ENCODE peak calls at places on chromosomes 11 and 22, in ten cellular contexts. Z, Y, O, R, H, S, C, I, P and D are unnamed samples. For H3K9me3, the result is how much of the 10 kb centered on the place peaks cover.

GRCh38 chr11:105202844-105203548 is 63.4 kb upstream of the CARD18 start:
- DNase-seq in Z (no peak), Y (no peak), O (no peak), R (no peak), H (no peak), S (no peak), C (no peak), I (no peak), P (no peak), D (no peak)

GRCh38 chr11:26766996-26767395 is 45.1 kb upstream of the SLC5A12 start:
- DNase-seq in Z (no peak), Y (no peak), O (no peak), R (no peak), H (no peak), S (no peak), C (no peak), I (no peak), P (no peak), D (no peak)

GRCh38 chr11:117828641-117829368 is 4.3 kb upstream of the FXYD2 start:
- DNase-seq in Z (peak), Y (no peak), O (peak), R (no peak), H (peak), S (no peak), C (peak), I (peak), P (peak), D (peak)

GRCh38 chr22:21876486-21877176 is 9.2 kb upstream of the MAPK1 start:
- DNase-seq in Z (no peak), Y (no peak), O (no peak), R (no peak), H (peak), S (no peak), C (no peak), I (no peak), P (no peak), D (peak)

GRCh38 chr22:27612075-27612474 is 189.5 kb downstream of the MN1 start:
- DNase-seq in Z (no peak), Y (no peak), O (no peak), R (no peak), H (no peak), S (no peak), C (peak), I (no peak), P (no peak), D (no peak)

GRCh38 chr11:88508808-88509581 is 171.5 kb upstream of the CTSC start:
- DNase-seq in Z (peak), Y (no peak), O (peak), R (no peak), H (no peak), S (peak), C (peak), I (no peak), P (no peak), D (no peak)

GRCh38 chr11:67240575-67241389 is 25.5 kb upstream of the GRK2 start:
- DNase-seq in Z (peak), Y (no peak), O (peak), R (no peak), H (peak), S (peak), C (peak), I (peak), P (peak), D (peak)

GRCh38 chr11:110029714-110030113 is 63.5 kb upstream of the ZC3H12C start:
- DNase-seq in Z (no peak), Y (no peak), O (no peak), R (no peak), H (no peak), S (no peak), C (no peak), I (no peak), P (no peak), D (no peak)

GRCh38 chr11:127618721-127619120 is 618.2 kb upstream of the KIRREL3 start:
- DNase-seq in Z (no peak), Y (no peak), O (no peak), R (no peak), H (no peak), S (no peak), C (no peak), I (no peak), P (no peak), D (no peak)

GRCh38 chr11:110434952-110435779 is 5.4 kb downstream of the FDX1 start:
- DNase-seq in Z (no peak), Y (no peak), O (no peak), R (no peak), H (peak), S (no peak), C (no peak), I (peak), P (peak), D (peak)

GRCh38 chr22:50327711-50328019 is 853 bp upstream of the DENND6B start:
- DNase-seq in Z (no peak), Y (no peak), O (no peak), R (no peak), H (no peak), S (no peak), C (no peak), I (no peak), P (no peak), D (no peak)

GRCh38 chr22:23000657-23001439 is 69.5 kb upstream of the GNAZ start:
- DNase-seq in Z (no peak), Y (no peak), O (no peak), R (no peak), H (no peak), S (no peak), C (no peak), I (no peak), P (no peak), D (no peak)
- H3K9me3 ChIP-seq in Z (under half), Y (under half), O (under half), R (under half), H (under half), S (under half), C (under half), I (under half), P (under half), D (under half)

GRCh38 chr11:45278721-45279120 is 7.4 kb downstream of the SYT13 start:
- DNase-seq in Z (no peak), Y (no peak), O (no peak), R (no peak), H (no peak), S (no peak), C (no peak), I (no peak), P (no peak), D (no peak)
- H3K27ac ChIP-seq in Z (no peak), Y (no peak), O (no peak), R (no peak), H (no peak), S (no peak), C (no peak), I (no peak), P (no peak), D (no peak)

GRCh38 chr11:86553322-86553721 is 119.1 kb downstream of the ME3 start:
- DNase-seq in Z (no peak), Y (no peak), O (no peak), R (no peak), H (no peak), S (no peak), C (no peak), I (no peak), P (no peak), D (no peak)

GRCh38 chr11:86558841-86559240 is 113.6 kb downstream of the ME3 start:
- DNase-seq in Z (no peak), Y (no peak), O (no peak), R (no peak), H (no peak), S (no peak), C (no peak), I (no peak), P (no peak), D (no peak)

GRCh38 chr11:86559311-86559945 is 113.0 kb downstream of the ME3 start:
- DNase-seq in Z (no peak), Y (no peak), O (no peak), R (no peak), H (peak), S (peak), C (no peak), I (no peak), P (no peak), D (no peak)

GRCh38 chr11:86558219-86558618 is 114.2 kb downstream of the ME3 start:
- DNase-seq in Z (no peak), Y (no peak), O (no peak), R (no peak), H (peak), S (no peak), C (no peak), I (no peak), P (no peak), D (no peak)
- H3K9me3 ChIP-seq in Z (under half), Y (under half), O (under half), R (under half), H (under half), S (under half), C (under half), I (under half), P (under half), D (under half)

GRCh38 chr22:34841911-34842310 is 224.0 kb upstream of the ISX start:
- DNase-seq in Z (no peak), Y (no peak), O (no peak), R (no peak), H (no peak), S (no peak), C (no peak), I (no peak), P (no peak), D (no peak)

GRCh38 chr22:34845391-34845790 is 220.6 kb upstream of the ISX start:
- DNase-seq in Z (no peak), Y (no peak), O (no peak), R (no peak), H (peak), S (no peak), C (no peak), I (no peak), P (no peak), D (no peak)

GRCh38 chr22:34847072-34847471 is 218.9 kb upstream of the ISX start:
- DNase-seq in Z (no peak), Y (no peak), O (no peak), R (no peak), H (peak), S (no peak), C (no peak), I (no peak), P (no peak), D (no peak)

GRCh38 chr22:34842630-34843029 is 223.3 kb upstream of the ISX start:
- DNase-seq in Z (no peak), Y (no peak), O (no peak), R (no peak), H (no peak), S (no peak), C (no peak), I (no peak), P (no peak), D (no peak)

GRCh38 chr22:34841321-34841901 is 224.5 kb upstream of the ISX start:
- DNase-seq in Z (no peak), Y (peak), O (no peak), R (peak), H (no peak), S (no peak), C (no peak), I (no peak), P (no peak), D (no peak)
- H3K27ac ChIP-seq in Z (no peak), Y (peak), O (no peak), R (peak), H (no peak), S (no peak), C (no peak), I (no peak), P (no peak), D (no peak)

GRCh38 chr22:47582067-47582466 is 819.6 kb downstream of the TBC1D22A start:
- DNase-seq in Z (no peak), Y (no peak), O (no peak), R (no peak), H (no peak), S (no peak), C (no peak), I (no peak), P (no peak), D (no peak)
- H3K9me3 ChIP-seq in Z (under half), Y (half or more), O (under half), R (under half), H (under half), S (under half), C (under half), I (under half), P (under half), D (under half)

DNA sequence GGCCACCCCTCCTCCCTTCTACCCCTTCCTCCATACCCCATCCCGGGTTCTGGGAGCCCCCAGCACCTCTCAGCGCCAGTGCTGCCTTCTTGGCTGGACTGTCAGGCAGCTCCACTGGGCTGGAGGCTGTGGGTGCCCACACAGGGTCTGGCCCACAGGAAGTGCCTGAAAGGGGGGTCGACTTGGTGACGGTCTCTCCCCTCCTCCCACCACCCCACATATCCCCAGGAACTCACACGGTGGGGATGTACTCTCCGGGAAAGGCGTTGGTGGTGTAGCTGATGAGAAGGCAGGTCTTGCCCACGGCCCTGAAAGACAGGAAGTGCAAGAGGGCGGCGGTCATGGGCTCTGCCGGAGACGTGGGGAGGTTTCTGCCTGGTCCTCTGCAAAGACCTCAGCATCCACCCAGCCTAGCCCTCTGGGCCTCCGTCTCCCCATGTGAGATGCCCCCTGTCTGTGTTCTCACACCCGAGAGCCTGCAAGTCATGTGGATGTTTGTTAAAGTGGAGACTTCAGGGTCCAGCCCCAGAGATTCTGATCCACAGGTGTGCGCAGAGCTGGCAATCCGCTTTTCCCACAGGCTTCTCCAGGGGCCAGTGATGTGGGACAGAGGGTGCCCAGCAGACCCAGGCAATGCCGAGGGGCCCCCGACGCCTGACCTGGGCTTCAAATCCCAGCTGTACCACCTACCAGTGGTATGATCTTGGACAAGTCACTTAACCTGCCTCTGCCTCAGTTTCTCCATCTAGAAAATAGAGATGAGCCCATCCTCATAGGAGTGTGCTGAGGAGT is 2.5 kb downstream of the RAC2 start:
- DNase-seq in Z (peak), Y (no peak), O (no peak), R (no peak), H (no peak), S (no peak), C (peak), I (no peak), P (peak), D (peak)
- H3K27ac ChIP-seq in Z (peak), Y (no peak), O (no peak), R (no peak), H (peak), S (no peak), C (peak), I (peak), P (peak), D (peak)

DNA sequence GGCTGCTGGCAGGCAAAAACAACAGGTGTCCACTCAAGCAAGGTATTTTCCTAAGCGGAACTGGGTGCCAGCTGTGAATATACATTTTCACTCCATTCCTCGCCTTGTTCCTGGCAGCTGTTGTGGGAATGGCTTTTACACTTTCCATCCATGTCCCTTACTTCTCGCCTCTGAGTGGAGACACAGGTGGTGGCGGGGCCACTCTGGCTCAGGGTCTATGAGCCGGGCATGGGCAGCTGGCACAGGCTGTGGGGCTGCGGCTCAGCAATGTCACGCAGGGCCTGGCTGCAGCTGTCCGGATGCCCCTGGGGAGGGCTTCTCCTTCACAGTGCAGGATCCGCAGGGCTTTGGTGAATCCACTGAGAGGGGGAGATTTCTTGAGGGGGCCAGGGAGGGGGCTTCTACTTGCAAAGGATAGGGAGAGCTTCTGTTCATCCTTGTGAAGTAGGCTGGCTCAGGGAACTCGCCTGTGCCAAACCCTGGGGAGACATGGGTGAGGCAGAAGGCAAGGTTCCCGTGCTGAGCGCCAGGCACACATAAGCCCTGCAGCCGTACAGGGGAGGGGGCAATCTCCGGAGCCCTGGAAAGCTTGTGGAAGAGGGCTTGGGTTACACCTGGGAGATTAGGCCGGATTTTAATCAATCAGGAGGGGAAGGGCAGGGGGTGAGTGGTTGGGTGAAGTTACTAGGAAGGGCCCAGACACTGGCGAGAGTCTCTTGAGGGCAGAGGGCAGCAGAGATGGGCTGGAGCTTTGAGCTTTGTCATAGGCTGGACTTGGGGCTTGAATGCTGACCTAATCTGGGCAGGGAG is 45.7 kb downstream of the KCNQ1OT1 start:
- DNase-seq in Z (no peak), Y (no peak), O (no peak), R (no peak), H (no peak), S (no peak), C (peak), I (no peak), P (no peak), D (no peak)
- H3K9me3 ChIP-seq in Z (under half), Y (half or more), O (under half), R (under half), H (under half), S (under half), C (half or more), I (under half), P (under half), D (under half)

GRCh38 chr11:86623041-86623621 is 49.3 kb downstream of the ME3 start:
- DNase-seq in Z (no peak), Y (no peak), O (no peak), R (no peak), H (peak), S (no peak), C (no peak), I (no peak), P (no peak), D (no peak)
- H3K27ac ChIP-seq in Z (no peak), Y (no peak), O (no peak), R (no peak), H (peak), S (no peak), C (no peak), I (no peak), P (no peak), D (no peak)

GRCh38 chr22:47628477-47629272 is 866.2 kb downstream of the TBC1D22A start:
- DNase-seq in Z (no peak), Y (no peak), O (no peak), R (no peak), H (no peak), S (no peak), C (no peak), I (no peak), P (no peak), D (no peak)
- H3K9me3 ChIP-seq in Z (under half), Y (under half), O (under half), R (under half), H (half or more), S (under half), C (under half), I (under half), P (under half), D (under half)